ENCODE peak calls at places on chromosomes 6 and 20, in ten cellular contexts. N is fibroblast of the aortic adventitia; Q is COR-L47; S is GM20000; H is activated naive CD8-positive, alpha-beta T cell treated with anti-CD3 and anti-CD28 coated beads, Interleukin-2, amount 50 U/mL, for 24 hours; B is AG10803; K is GM04504; A is substantia nigra; L is A549; I is epithelial cell of esophagus. U is an unnamed sample.

GRCh38 chr20:32535953-32536823 is 48.9 kb downstream of the NOL4L start:
- DNase-seq in S (peak), N (no peak), H (peak), L (peak), Q (peak), K (no peak), A (peak), I (no peak), B (no peak), U (peak)

GRCh38 chr6:141077355-141078333 is 1055.1 kb upstream of the GJE1 start:
- DNase-seq in B (no peak), A (peak), Q (no peak), N (no peak), L (peak), S (peak), I (peak), H (peak), K (no peak), U (peak)

GRCh38 chr6:22240025-22240424 is 56.8 kb downstream of the PRL start:
- DNase-seq in Q (no peak), B (peak), S (no peak), H (no peak), N (no peak), A (no peak), I (no peak), K (no peak), L (no peak), U (no peak)

GRCh38 chr6:135488023-135488422 is 9.5 kb downstream of the AHI1 start:
- DNase-seq in A (no peak), I (peak), K (peak), N (peak), Q (no peak), L (no peak), H (no peak), B (peak), S (no peak), U (no peak)

GRCh38 chr20:13877789-13878188 is 93.0 kb downstream of the NDUFAF5 start:
- DNase-seq in I (no peak), K (peak), B (peak), H (no peak), L (no peak), S (no peak), A (no peak), N (no peak), Q (peak), U (no peak)

GRCh38 chr20:676315-676937 is 824 bp upstream of the SCRT2 start:
- DNase-seq in L (no peak), A (no peak), I (no peak), S (no peak), N (no peak), K (no peak), H (no peak), Q (peak), B (no peak), U (no peak)

GRCh38 chr6:139638179-139638872 is 263.9 kb upstream of the CITED2 start:
- DNase-seq in L (no peak), H (no peak), Q (no peak), N (no peak), B (no peak), S (no peak), I (peak), K (no peak), A (no peak), U (no peak)

GRCh38 chr20:35303735-35304431 is 11.7 kb upstream of the FAM83C start:
- DNase-seq in L (peak), B (peak), A (peak), S (peak), K (no peak), Q (peak), H (peak), N (peak), I (peak), U (peak)

GRCh38 chr6:106727480-106728153 is 98.2 kb downstream of the QRSL1 start:
- DNase-seq in I (no peak), N (no peak), S (no peak), Q (no peak), A (no peak), H (no peak), L (no peak), K (no peak), B (no peak), U (no peak)

GRCh38 chr20:32761831-32762753 is at the start of gene DNMT3B:
- DNase-seq in K (peak), N (peak), L (peak), B (peak), H (peak), S (peak), A (peak), Q (peak), I (peak), U (peak)

GRCh38 chr6:30914854-30915590 is 984 bp downstream of the VARS2 start:
- DNase-seq in Q (no peak), H (peak), S (no peak), L (no peak), N (no peak), A (no peak), K (no peak), I (no peak), B (no peak), U (peak)

GRCh38 chr6:57221191-57221935 is 744 bp downstream of the RAB23 start:
- DNase-seq in H (peak), N (peak), K (peak), B (peak), I (peak), A (peak), S (peak), Q (peak), L (peak), U (peak)

GRCh38 chr6:33277663-33278391 is 904 bp downstream of the B3GALT4 start:
- DNase-seq in I (no peak), K (no peak), H (peak), L (peak), A (no peak), N (no peak), B (no peak), Q (no peak), S (peak), U (peak)

GRCh38 chr6:134176283-134176975 is 124.0 kb upstream of the SLC2A12 start:
- DNase-seq in Q (no peak), I (no peak), S (no peak), A (peak), N (peak), K (no peak), B (peak), H (peak), L (no peak), U (no peak)

GRCh38 chr6:53327017-53327395 is 21.7 kb downstream of the ELOVL5 start:
- DNase-seq in N (no peak), I (peak), S (no peak), K (no peak), A (no peak), B (peak), L (no peak), H (no peak), Q (no peak), U (no peak)

GRCh38 chr6:47097092-47097945 is 55.2 kb upstream of the ADGRF1 start:
- DNase-seq in S (peak), I (peak), A (peak), N (peak), K (peak), B (peak), L (peak), H (peak), Q (peak), U (peak)

GRCh38 chr20:48371211-48371610 is 456.6 kb downstream of the PREX1 start:
- DNase-seq in K (no peak), H (no peak), L (no peak), S (no peak), N (no peak), B (no peak), Q (no peak), I (no peak), A (no peak), U (no peak)

GRCh38 chr6:110822248-110822647 is 7.0 kb upstream of the CDK19 start:
- DNase-seq in N (peak), L (no peak), Q (no peak), H (no peak), A (no peak), K (peak), B (peak), I (no peak), S (no peak), U (no peak)

GRCh38 chr6:8139451-8139850 is 37.1 kb upstream of the EEF1E1 start:
- DNase-seq in A (no peak), K (no peak), I (no peak), N (no peak), L (no peak), S (no peak), Q (no peak), B (no peak), H (no peak), U (no peak)

GRCh38 chr6:161940519-161940918 is 666.7 kb upstream of the AGPAT4 start:
- DNase-seq in L (no peak), S (no peak), B (no peak), H (no peak), A (no peak), K (no peak), I (no peak), N (no peak), Q (no peak), U (no peak)

GRCh38 chr6:116059713-116060571 is 749 bp downstream of the FRK start:
- DNase-seq in H (no peak), K (no peak), N (peak), Q (no peak), L (no peak), S (peak), B (peak), I (peak), A (no peak), U (peak)

GRCh38 chr20:40685349-40685748 is 3.7 kb downstream of the MAFB start:
- DNase-seq in K (no peak), S (no peak), I (no peak), N (no peak), Q (no peak), A (no peak), L (no peak), B (no peak), H (no peak), U (no peak)

GRCh38 chr20:60228255-60228654 is 270.0 kb downstream of the CDH26 start:
- DNase-seq in B (no peak), I (peak), K (no peak), Q (no peak), L (no peak), A (no peak), S (no peak), N (no peak), H (no peak), U (peak)

GRCh38 chr6:25112207-25112874 is 166.8 kb upstream of the CARMIL1 start:
- DNase-seq in S (no peak), B (no peak), L (no peak), K (no peak), A (no peak), H (no peak), I (peak), N (no peak), Q (no peak), U (no peak)

GRCh38 chr6:39982720-39983119 is 48.5 kb upstream of the MOCS1 start:
- DNase-seq in H (no peak), I (no peak), L (no peak), N (no peak), B (no peak), A (no peak), K (no peak), S (no peak), Q (no peak), U (no peak)

GRCh38 chr6:85892346-85892745 is 249.7 kb upstream of the SYNCRIP start:
- DNase-seq in B (no peak), S (no peak), A (no peak), H (no peak), Q (no peak), L (no peak), K (no peak), N (no peak), I (no peak), U (no peak)

GRCh38 chr20:32672982-32673727 is 586 bp downstream of the C20orf203 start:
- DNase-seq in A (no peak), K (no peak), I (no peak), S (peak), B (no peak), N (no peak), Q (no peak), L (no peak), H (peak), U (peak)

GRCh38 chr6:153103256-153103655 is 27.8 kb downstream of the RGS17 start:
- DNase-seq in B (no peak), H (no peak), A (no peak), Q (no peak), N (no peak), I (no peak), K (no peak), S (no peak), L (no peak), U (no peak)

GRCh38 chr6:139500977-139501376 is 126.5 kb upstream of the CITED2 start:
- DNase-seq in K (no peak), H (no peak), A (no peak), Q (no peak), S (no peak), N (no peak), L (no peak), B (no peak), I (peak), U (no peak)

GRCh38 chr6:107030151-107030550 is 2.2 kb downstream of the MTRES1 start:
- DNase-seq in A (no peak), K (no peak), S (no peak), B (no peak), L (no peak), H (no peak), N (no peak), I (no peak), Q (no peak), U (no peak)

GRCh38 chr20:32034581-32035397 is 17.3 kb upstream of the HCK start:
- DNase-seq in N (peak), S (no peak), Q (no peak), H (no peak), L (peak), A (no peak), I (peak), K (no peak), B (peak), U (peak)

GRCh38 chr6:166612471-166612881 is 14.6 kb downstream of the RPS6KA2 start:
- DNase-seq in B (no peak), L (no peak), I (no peak), H (no peak), A (no peak), Q (no peak), K (no peak), N (no peak), S (no peak), U (no peak)

GRCh38 chr20:20643925-20644324 is 68.5 kb downstream of the RALGAPA2 start:
- DNase-seq in K (no peak), A (no peak), I (no peak), L (no peak), S (no peak), N (no peak), Q (no peak), H (no peak), B (no peak), U (no peak)

GRCh38 chr20:63086421-63087235 is 79.9 kb upstream of the BHLHE23 start:
- DNase-seq in Q (no peak), H (no peak), N (no peak), A (no peak), K (no peak), S (no peak), B (no peak), I (no peak), L (no peak), U (no peak)

GRCh38 chr6:53623497-53623896 is 42.1 kb downstream of the KLHL31 start:
- DNase-seq in H (no peak), A (no peak), N (peak), S (no peak), Q (no peak), L (no peak), B (peak), I (peak), K (no peak), U (no peak)

U was measured in GM12865.